ENCODE peak calls at places on chromosome 12, in ten cellular contexts. Y is central memory CD4-positive, alpha-beta T cell; P is NCI-H1092; U is AG20443; C is stimulated activated CD8-positive, alpha-beta memory T cell treated with anti-CD3 and anti-CD28 coated beads, Interleukin-2, amount 100 ng/mL, for 1 hour; X is mesendoderm; H is AG04450; W is stomach; I is hepatic stellate cell; D is G401. G is an unnamed sample.

GRCh38 chr12:76311796-76312195 is 36.4 kb downstream of the BBS10 start:
- DNase-seq in X (no peak), Y (no peak), I (no peak), D (no peak), P (no peak), H (no peak), W (no peak), C (no peak), U (peak), G (no peak)

GRCh38 chr12:54249489-54249888 is 30.4 kb downstream of the CBX5 start:
- DNase-seq in P (no peak), W (no peak), H (no peak), D (no peak), C (no peak), U (no peak), Y (no peak), X (no peak), I (no peak), G (no peak)

GRCh38 chr12:96436366-96437295 is 36.4 kb upstream of the CDK17 start:
- DNase-seq in I (no peak), C (no peak), D (no peak), X (no peak), U (no peak), Y (no peak), P (no peak), W (no peak), H (no peak), G (no peak)

GRCh38 chr12:79689477-79690155 is 1.1 kb downstream of the PAWR start:
- DNase-seq in W (peak), X (peak), Y (no peak), C (no peak), H (no peak), I (peak), D (peak), P (no peak), U (peak), G (peak)

GRCh38 chr12:85836716-85837100 is 499 bp upstream of the RASSF9 start:
- DNase-seq in I (no peak), H (no peak), Y (no peak), U (no peak), P (no peak), C (no peak), X (peak), W (no peak), D (no peak), G (no peak)

GRCh38 chr12:71440393-71441349 is 1.1 kb downstream of the LGR5 start:
- DNase-seq in P (no peak), D (peak), C (no peak), Y (no peak), W (peak), I (peak), U (peak), H (no peak), X (peak), G (no peak)

GRCh38 chr12:111304642-111305071 is 64.2 kb downstream of the PHETA1 start:
- DNase-seq in W (no peak), C (no peak), Y (no peak), H (no peak), D (no peak), U (no peak), P (no peak), I (no peak), X (peak), G (no peak)

GRCh38 chr12:82470906-82471512 is 112.7 kb downstream of the METTL25 start:
- DNase-seq in Y (no peak), W (no peak), I (no peak), D (no peak), P (no peak), U (no peak), H (no peak), X (no peak), C (no peak), G (no peak)

GRCh38 chr12:104154806-104155205 is 16.8 kb upstream of the NFYB start:
- DNase-seq in W (no peak), H (no peak), X (no peak), Y (no peak), I (no peak), D (no peak), C (no peak), P (no peak), U (no peak), G (no peak)

GRCh38 chr12:47223848-47224213 is 144.1 kb upstream of the AMIGO2 start:
- DNase-seq in U (no peak), W (peak), H (no peak), C (no peak), P (peak), X (no peak), I (no peak), Y (no peak), D (no peak), G (no peak)

GRCh38 chr12:97903356-97903755 is 440.8 kb downstream of the RMST start:
- DNase-seq in H (no peak), X (no peak), W (no peak), C (no peak), D (no peak), Y (no peak), U (no peak), I (no peak), P (no peak), G (no peak)

GRCh38 chr12:69466867-69467266 is 3.3 kb upstream of the FRS2 start:
- DNase-seq in U (no peak), P (no peak), Y (no peak), D (no peak), C (no peak), H (no peak), I (no peak), W (no peak), X (no peak), G (no peak)

GRCh38 chr12:42729532-42729895 is 140.0 kb upstream of the PRICKLE1 start:
- DNase-seq in X (peak), H (no peak), W (no peak), P (no peak), Y (no peak), I (no peak), U (no peak), C (no peak), D (no peak), G (peak)

G was measured in LNCaP clone FGC.